ENCODE peak calls at places on chromosome 1, in four cellular contexts. L is heart left ventricle, E is cardiac muscle cell, Z is left lung. V is an unnamed sample.
A peak's percentile ranks its signal among the peaks of the same experiment; 100 is the strongest.

GRCh38 chr1:27054381-27054780 is 41.7 kb upstream of the TENT5B start:
- DNase-seq in L (no peak), E (no peak), Z (no peak), V (no peak)

GRCh38 chr1:162224267-162224666 is 152.4 kb downstream of the SPATA46 start:
- DNase-seq in L (no peak), E (no peak), Z (no peak), V (no peak)

GRCh38 chr1:3030663-3031381 is 9.6 kb downstream of the ACTRT2 start:
- DNase-seq in L (no peak), E (no peak), Z (peak; percentile 27), V (no peak)

GRCh38 chr1:27145934-27146354 is 9.0 kb downstream of the SLC9A1 start:
- DNase-seq in L (no peak), E (no peak), Z (no peak), V (no peak)

GRCh38 chr1:2973661-2974593 is 47.3 kb upstream of the ACTRT2 start:
- DNase-seq in L (peak; percentile 2), E (no peak), Z (no peak), V (no peak)

GRCh38 chr1:117959364-117959763 is 29.8 kb downstream of the WDR3 start:
- DNase-seq in L (no peak), E (no peak), Z (no peak), V (no peak)

GRCh38 chr1:28886731-28887417 is 27.5 kb upstream of the EPB41 start:
- DNase-seq in L (peak; percentile 83), E (peak; percentile 90), Z (peak; percentile 89), V (peak; percentile 84)

GRCh38 chr1:27418326-27418761 is 25.9 kb downstream of the GPR3 start:
- DNase-seq in L (peak; percentile 74), E (peak; percentile 66), Z (peak; percentile 81), V (peak; percentile 66)

GRCh38 chr1:29324771-29325351 is 88.5 kb downstream of the PTPRU start:
- DNase-seq in L (no peak), E (peak; percentile 49), Z (no peak), V (no peak)

GRCh38 chr1:71593523-71593922 is 512.7 kb upstream of the ZRANB2 start:
- DNase-seq in L (no peak), E (no peak), Z (no peak), V (no peak)

GRCh38 chr1:15557594-15557993 is 27.3 kb downstream of the AGMAT start:
- DNase-seq in L (no peak), E (no peak), Z (no peak), V (no peak)

GRCh38 chr1:63892632-63893395 is 119.0 kb downstream of the ROR1 start:
- DNase-seq in L (no peak), E (no peak), Z (no peak), V (no peak)

GRCh38 chr1:63931468-63931867 is 157.7 kb downstream of the ROR1 start:
- DNase-seq in L (no peak), E (no peak), Z (no peak), V (no peak)

GRCh38 chr1:14136881-14137280 is 436.9 kb downstream of the PRDM2 start:
- DNase-seq in L (no peak), E (no peak), Z (no peak), V (no peak)

GRCh38 chr1:207218512-207219352 is 102.7 kb upstream of the CD55 start:
- DNase-seq in L (no peak), E (no peak), Z (peak; percentile 53), V (no peak)

GRCh38 chr1:1116701-1117468 is 996 bp upstream of the C1orf159 start:
- DNase-seq in L (no peak), E (no peak), Z (no peak), V (peak; percentile 21)

GRCh38 chr1:64471724-64472276 is 1.9 kb downstream of the CACHD1 start:
- DNase-seq in L (no peak), E (no peak), Z (no peak), V (no peak)

GRCh38 chr1:180228648-180229482 is 1.2 kb upstream of the LHX4 start:
- DNase-seq in L (no peak), E (peak; percentile 23), Z (no peak), V (no peak)

GRCh38 chr1:2435746-2436355 is 23.5 kb upstream of the PEX10 start:
- DNase-seq in L (no peak), E (no peak), Z (no peak), V (no peak)

GRCh38 chr1:65039066-65039465 is 72.7 kb upstream of the JAK1 start:
- DNase-seq in L (no peak), E (no peak), Z (no peak), V (no peak)

DNA sequence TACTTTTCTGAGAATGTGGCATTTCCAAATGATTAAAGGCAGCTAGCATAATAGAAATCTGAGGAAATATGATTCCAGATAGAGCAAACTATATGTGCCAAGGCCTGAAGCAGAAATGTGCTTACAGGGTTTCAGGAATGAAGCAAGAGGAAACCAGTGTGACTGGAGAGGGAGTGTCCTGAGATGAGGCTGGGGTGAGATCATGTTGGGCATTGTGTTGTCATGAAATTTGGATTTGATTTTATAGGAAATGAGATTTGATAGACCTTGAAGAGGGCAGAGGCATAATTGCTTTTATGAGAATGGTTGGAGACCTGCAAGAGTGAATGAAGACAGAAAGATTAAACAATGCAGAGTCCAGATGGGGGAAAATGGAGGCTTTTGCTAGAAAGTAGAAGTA is 338.1 kb upstream of the SNX7 start:
- DNase-seq in L (no peak), E (no peak), Z (no peak), V (no peak)
- H3K27ac ChIP-seq in L (no peak overlapping the region), E (no peak overlapping the region), Z (peak overlapping the region; percentile 67), V (peak overlapping the region; percentile 63)

GRCh38 chr1:239630767-239631166 is 244.4 kb downstream of the CHRM3 start:
- DNase-seq in L (no peak), E (no peak), Z (no peak), V (no peak)
- H3K27ac ChIP-seq in L (no peak overlapping the region), E (no peak overlapping the region), Z (no peak overlapping the region), V (no peak overlapping the region)

GRCh38 chr1:202569393-202570322 is 140.6 kb downstream of the SYT2 start:
- DNase-seq in L (no peak), E (no peak), Z (no peak), V (no peak)

GRCh38 chr1:202565890-202566289 is 144.4 kb downstream of the SYT2 start:
- DNase-seq in L (no peak), E (no peak), Z (no peak), V (no peak)

GRCh38 chr1:202564958-202565497 is 145.2 kb downstream of the SYT2 start:
- DNase-seq in L (no peak), E (no peak), Z (no peak), V (no peak)

GRCh38 chr1:202568466-202569196 is 141.6 kb downstream of the SYT2 start:
- DNase-seq in L (no peak), E (no peak), Z (no peak), V (no peak)

GRCh38 chr1:202567747-202568146 is 142.5 kb downstream of the SYT2 start:
- DNase-seq in L (no peak), E (no peak), Z (no peak), V (no peak)
- H3K27ac ChIP-seq in L (no peak overlapping the region), E (peak overlapping the region; percentile 25), Z (no peak overlapping the region), V (peak overlapping the region; percentile 32)

GRCh38 chr1:94676686-94677085 is 135.1 kb upstream of the F3 start:
- DNase-seq in L (no peak), E (no peak), Z (no peak), V (no peak)
- H3K27ac ChIP-seq in L (no peak overlapping the region), E (no peak overlapping the region), Z (no peak overlapping the region), V (no peak overlapping the region)

GRCh38 chr1:66571789-66572188 is 37.8 kb downstream of the SGIP1 start:
- DNase-seq in L (no peak), E (no peak), Z (no peak), V (no peak)

GRCh38 chr1:66575739-66576138 is 41.8 kb downstream of the SGIP1 start:
- DNase-seq in L (peak; percentile 18), E (no peak), Z (no peak), V (no peak)

GRCh38 chr1:66576645-66577044 is 42.7 kb downstream of the SGIP1 start:
- DNase-seq in L (peak; percentile 25), E (peak; percentile 28), Z (no peak), V (no peak)
- H3K27ac ChIP-seq in L (no peak overlapping the region), E (no peak overlapping the region), Z (no peak overlapping the region), V (no peak overlapping the region)

DNA sequence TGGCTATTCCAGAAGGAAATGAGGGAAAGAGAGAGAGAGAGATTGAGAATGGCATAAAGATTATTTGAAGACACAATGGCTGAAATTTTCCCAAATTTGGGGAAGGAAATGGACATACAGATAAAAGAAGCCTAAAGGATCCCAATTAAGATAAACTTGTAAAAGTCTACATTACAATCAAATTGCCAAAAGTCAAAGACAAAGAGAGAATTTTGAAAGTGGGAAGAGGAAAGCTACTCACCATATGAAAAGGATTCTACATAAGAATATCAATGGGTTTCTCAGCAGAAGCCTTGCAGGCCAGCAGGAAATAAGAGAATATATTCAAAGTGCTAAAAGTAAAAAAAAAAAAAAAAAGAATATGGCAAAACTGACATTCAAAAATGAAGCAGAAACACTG is 233.0 kb upstream of the NFIA start:
- DNase-seq in L (no peak), E (no peak), Z (no peak), V (no peak)
- H3K27ac ChIP-seq in L (no peak overlapping the region), E (no peak overlapping the region), Z (no peak overlapping the region), V (no peak overlapping the region)

DNA sequence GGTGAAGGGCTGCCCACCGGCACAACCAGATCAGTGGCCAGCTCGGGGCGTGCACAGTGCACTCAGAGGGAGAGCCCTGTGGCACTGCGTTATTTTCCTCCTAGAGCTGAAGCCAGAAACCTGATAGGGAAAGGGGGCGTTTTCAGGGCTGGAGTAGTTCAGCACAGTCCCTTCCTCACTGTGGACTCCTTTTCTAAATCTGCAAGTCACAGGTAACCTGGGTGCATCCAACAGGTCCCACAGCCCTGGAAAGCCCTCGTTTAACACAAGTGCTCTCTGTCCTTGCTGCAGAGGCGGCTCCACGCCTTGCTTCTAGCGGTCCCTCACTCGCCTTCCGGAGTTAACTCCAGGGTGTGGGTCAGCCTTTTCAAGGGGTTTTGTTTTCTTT is 81.2 kb downstream of the GALNT2 start:
- DNase-seq in L (no peak), E (no peak), Z (no peak), V (no peak)
- H3K27ac ChIP-seq in L (no peak overlapping the region), E (peak overlapping the region; percentile 56), Z (no peak overlapping the region), V (no peak overlapping the region)

V was measured in left ventricle myocardium inferior.